ENCODE peak calls at places on chromosomes 11 and 22, in eight cellular contexts. P is heart left ventricle, J is H1, I is PC-9, H is uterus, B is heart right ventricle, M is fibroblast of lung, K is right atrium auricular region. V is an unnamed sample.

GRCh38 chr11:93844568-93844967 is 5.8 kb downstream of the VSTM5 start:
- DNase-seq in P (no peak), J (no peak), I (no peak), H (no peak), B (no peak), M (no peak), K (no peak), V (no peak)

GRCh38 chr11:28924007-28924406 is 815.8 kb downstream of the METTL15 start:
- DNase-seq in P (no peak), J (no peak), I (no peak), H (no peak), B (no peak), M (no peak), K (no peak), V (no peak)

GRCh38 chr11:14446701-14447169 is 52.9 kb downstream of the COPB1 start:
- DNase-seq in P (no peak), J (no peak), I (peak), H (no peak), B (no peak), M (peak), K (no peak), V (no peak)

GRCh38 chr11:72954860-72955259 is 140.6 kb downstream of the ATG16L2 start:
- DNase-seq in P (no peak), J (no peak), I (no peak), H (no peak), B (no peak), M (no peak), K (no peak), V (no peak)

GRCh38 chr22:48567213-48567975 is 1260.3 kb downstream of the BRD1 start:
- DNase-seq in P (peak), J (no peak), I (no peak), H (no peak), B (no peak), M (no peak), K (no peak), V (no peak)

GRCh38 chr22:17576475-17576874 is 13.2 kb downstream of the SLC25A18 start:
- DNase-seq in P (no peak), J (no peak), I (peak), H (no peak), B (no peak), M (peak), K (no peak), V (peak)

GRCh38 chr11:1870326-1870696 is 17.4 kb downstream of the LSP1 start:
- DNase-seq in P (peak), J (no peak), I (no peak), H (no peak), B (peak), M (no peak), K (no peak), V (no peak)

GRCh38 chr11:70398834-70399680 is 728 bp downstream of the CTTN start:
- DNase-seq in P (no peak), J (no peak), I (no peak), H (peak), B (no peak), M (no peak), K (no peak), V (no peak)

GRCh38 chr11:119783466-119784400 is 54.7 kb upstream of the NECTIN1 start:
- DNase-seq in P (no peak), J (no peak), I (no peak), H (no peak), B (no peak), M (peak), K (no peak), V (no peak)

GRCh38 chr11:130427581-130428211 is 713 bp downstream of the ADAMTS8 start:
- DNase-seq in P (peak), J (no peak), I (no peak), H (peak), B (no peak), M (no peak), K (no peak), V (no peak)

GRCh38 chr11:1409108-1409851 is 19.5 kb downstream of the BRSK2 start:
- DNase-seq in P (no peak), J (no peak), I (peak), H (no peak), B (no peak), M (no peak), K (no peak), V (no peak)

GRCh38 chr11:47786373-47786772 is 19.2 kb upstream of the FNBP4 start:
- DNase-seq in P (peak), J (no peak), I (no peak), H (no peak), B (peak), M (peak), K (peak), V (peak)

GRCh38 chr11:1701041-1701807 is 4.2 kb downstream of the KRTAP5-6 start:
- DNase-seq in P (no peak), J (no peak), I (no peak), H (no peak), B (no peak), M (peak), K (no peak), V (no peak)

GRCh38 chr22:45676024-45676423 is 4.4 kb downstream of the ATXN10 start:
- DNase-seq in P (no peak), J (no peak), I (no peak), H (no peak), B (no peak), M (no peak), K (no peak), V (no peak)

GRCh38 chr11:23370580-23371275 is 510.5 kb upstream of the CCDC179 start:
- DNase-seq in P (no peak), J (no peak), I (no peak), H (no peak), B (no peak), M (no peak), K (no peak), V (no peak)

GRCh38 chr11:42707541-42707940 is 604.3 kb upstream of the API5 start:
- DNase-seq in P (no peak), J (no peak), I (peak), H (no peak), B (no peak), M (no peak), K (no peak), V (no peak)

GRCh38 chr22:40414306-40414705 is 43.9 kb downstream of the SGSM3 start:
- DNase-seq in P (no peak), J (no peak), I (no peak), H (no peak), B (no peak), M (peak), K (no peak), V (no peak)

GRCh38 chr22:22691716-22692701 is 47.6 kb downstream of the GGTLC2 start:
- DNase-seq in P (no peak), J (no peak), I (no peak), H (no peak), B (no peak), M (no peak), K (no peak), V (peak)

GRCh38 chr11:77547863-77548551 is 41.7 kb upstream of the AQP11 start:
- DNase-seq in P (no peak), J (peak), I (peak), H (peak), B (no peak), M (peak), K (peak), V (peak)

GRCh38 chr11:61613051-61613450 is 32.2 kb upstream of the SYT7 start:
- DNase-seq in P (no peak), J (no peak), I (no peak), H (no peak), B (no peak), M (no peak), K (no peak), V (no peak)

GRCh38 chr22:17281026-17281809 is 62.0 kb upstream of the ADA2 start:
- DNase-seq in P (no peak), J (no peak), I (no peak), H (no peak), B (no peak), M (no peak), K (no peak), V (peak)

GRCh38 chr22:23138584-23139469 is 3.0 kb downstream of the RSPH14 start:
- DNase-seq in P (no peak), J (no peak), I (no peak), H (no peak), B (no peak), M (no peak), K (no peak), V (no peak)

GRCh38 chr11:17479284-17480214 is 2.9 kb upstream of the ABCC8 start:
- DNase-seq in P (no peak), J (peak), I (no peak), H (no peak), B (no peak), M (peak), K (no peak), V (peak)

GRCh38 chr22:30246962-30247376 is 410 bp upstream of the LIF start:
- DNase-seq in P (no peak), J (no peak), I (no peak), H (no peak), B (no peak), M (no peak), K (no peak), V (no peak)

GRCh38 chr11:128422576-128423370 is 164.6 kb downstream of the ETS1 start:
- DNase-seq in P (no peak), J (no peak), I (no peak), H (no peak), B (peak), M (no peak), K (no peak), V (no peak)

GRCh38 chr11:6572215-6572614 is 31.2 kb downstream of the RRP8 start:
- DNase-seq in P (no peak), J (no peak), I (no peak), H (no peak), B (no peak), M (peak), K (no peak), V (peak)

GRCh38 chr11:68890490-68891231 is 13.0 kb downstream of the MRPL21 start:
- DNase-seq in P (peak), J (no peak), I (no peak), H (peak), B (peak), M (peak), K (peak), V (peak)

GRCh38 chr11:33635161-33635560 is 65.5 kb downstream of the C11orf91 start:
- DNase-seq in P (no peak), J (no peak), I (peak), H (peak), B (peak), M (peak), K (peak), V (peak)

GRCh38 chr11:29623144-29623722 is 393.6 kb downstream of the KCNA4 start:
- DNase-seq in P (no peak), J (peak), I (no peak), H (no peak), B (no peak), M (no peak), K (no peak), V (no peak)

GRCh38 chr11:83195176-83195531 is 1.6 kb downstream of the ANKRD42 start:
- DNase-seq in P (no peak), J (no peak), I (no peak), H (no peak), B (no peak), M (peak), K (no peak), V (no peak)

GRCh38 chr22:35582861-35583670 is 34.1 kb downstream of the MB start:
- DNase-seq in P (peak), J (no peak), I (peak), H (peak), B (peak), M (peak), K (no peak), V (peak)

GRCh38 chr11:62671272-62671603 is 235 bp upstream of the UQCC3 start:
- DNase-seq in P (no peak), J (peak), I (no peak), H (no peak), B (no peak), M (no peak), K (no peak), V (no peak)

GRCh38 chr11:109432105-109432504 is 10.1 kb downstream of the C11orf87 start:
- DNase-seq in P (no peak), J (no peak), I (no peak), H (no peak), B (no peak), M (peak), K (no peak), V (peak)

GRCh38 chr11:35593143-35593542 is 25.1 kb upstream of the FJX1 start:
- DNase-seq in P (no peak), J (no peak), I (peak), H (no peak), B (no peak), M (peak), K (peak), V (peak)

GRCh38 chr11:119459293-119459976 is 36.5 kb upstream of the THY1 start:
- DNase-seq in P (no peak), J (no peak), I (no peak), H (no peak), B (no peak), M (no peak), K (no peak), V (no peak)

GRCh38 chr11:95081010-95081409 is 8.6 kb upstream of the ENDOD1 start:
- DNase-seq in P (no peak), J (no peak), I (no peak), H (no peak), B (no peak), M (no peak), K (no peak), V (no peak)

GRCh38 chr11:72753341-72754148 is 1.3 kb upstream of the ARAP1 start:
- DNase-seq in P (no peak), J (no peak), I (no peak), H (no peak), B (no peak), M (no peak), K (no peak), V (no peak)

GRCh38 chr22:19179472-19180048 is 1.0 kb upstream of the SLC25A1 start:
- DNase-seq in P (peak), J (peak), I (peak), H (peak), B (peak), M (peak), K (peak), V (peak)

GRCh38 chr22:28015676-28016601 is 96.9 kb upstream of the PITPNB start:
- DNase-seq in P (peak), J (no peak), I (no peak), H (peak), B (no peak), M (no peak), K (no peak), V (peak)

GRCh38 chr22:25739659-25740344 is 2.2 kb upstream of the MYO18B start:
- DNase-seq in P (no peak), J (no peak), I (no peak), H (no peak), B (no peak), M (no peak), K (no peak), V (no peak)

GRCh38 chr22:25745341-25746011 is 3.5 kb downstream of the MYO18B start:
- DNase-seq in P (no peak), J (no peak), I (no peak), H (no peak), B (no peak), M (peak), K (no peak), V (peak)

GRCh38 chr22:25742918-25743708 is 1.1 kb downstream of the MYO18B start:
- DNase-seq in P (no peak), J (no peak), I (no peak), H (no peak), B (no peak), M (no peak), K (no peak), V (no peak)

GRCh38 chr22:25744694-25745093 is 2.7 kb downstream of the MYO18B start:
- DNase-seq in P (no peak), J (no peak), I (no peak), H (no peak), B (no peak), M (no peak), K (no peak), V (no peak)

GRCh38 chr22:25741692-25742626 is at the start of gene MYO18B:
- DNase-seq in P (peak), J (no peak), I (no peak), H (no peak), B (peak), M (peak), K (peak), V (peak)
- H3K4me3 ChIP-seq in P (peak), J (no peak), I (no peak), H (no peak), B (peak), M (no peak), K (peak), V (peak)

GRCh38 chr11:121329786-121330395 is 37.3 kb downstream of the SC5D start:
- DNase-seq in P (no peak), J (no peak), I (no peak), H (no peak), B (no peak), M (no peak), K (no peak), V (no peak)

GRCh38 chr11:121328967-121329653 is 36.5 kb downstream of the SC5D start:
- DNase-seq in P (no peak), J (no peak), I (no peak), H (no peak), B (no peak), M (no peak), K (no peak), V (no peak)

GRCh38 chr11:121330614-121331435 is 38.3 kb downstream of the SC5D start:
- DNase-seq in P (no peak), J (no peak), I (no peak), H (no peak), B (no peak), M (no peak), K (no peak), V (no peak)

GRCh38 chr11:121326230-121326629 is 33.7 kb downstream of the SC5D start:
- DNase-seq in P (no peak), J (no peak), I (no peak), H (no peak), B (no peak), M (no peak), K (no peak), V (no peak)

DNA sequence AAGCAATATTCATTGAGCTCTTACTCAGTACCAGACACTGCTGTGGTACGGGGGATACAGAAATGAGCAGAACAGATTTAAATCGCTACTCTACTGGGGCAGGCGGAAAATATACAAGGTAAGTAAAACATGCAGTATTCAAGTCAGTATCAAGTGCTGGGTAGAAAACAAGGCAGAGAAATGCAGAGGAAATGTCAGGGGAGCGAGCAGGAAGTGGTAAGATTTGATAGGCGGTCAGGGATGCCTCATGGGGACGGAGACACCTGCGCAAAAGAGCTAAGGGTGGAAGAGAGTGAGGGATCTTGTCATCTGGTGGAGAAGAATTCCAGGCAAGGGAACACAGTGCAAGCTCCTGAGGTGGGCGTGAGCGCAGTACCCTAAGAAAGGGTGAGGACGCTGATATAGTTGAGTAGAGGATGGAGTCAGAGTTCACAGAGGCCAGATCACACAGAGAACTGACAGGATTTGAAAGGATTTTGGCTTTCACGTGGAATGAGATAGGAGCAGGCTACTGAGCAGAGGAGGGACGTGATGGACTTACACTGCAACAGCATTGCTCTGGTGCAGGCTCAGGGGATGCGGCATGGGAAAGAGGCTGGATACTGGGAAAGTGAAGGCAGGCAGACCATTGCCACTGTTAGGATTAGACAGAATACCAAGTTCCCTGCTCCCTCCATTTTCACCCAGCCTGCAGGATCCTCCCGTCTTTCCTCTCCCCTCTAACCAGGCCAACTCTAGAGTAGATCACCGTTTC is 35.8 kb downstream of the SC5D start:
- DNase-seq in P (no peak), J (no peak), I (no peak), H (no peak), B (no peak), M (no peak), K (no peak), V (no peak)
- H3K4me3 ChIP-seq in P (no peak), J (no peak), I (no peak), H (no peak), B (no peak), M (no peak), K (no peak), V (no peak)

GRCh38 chr11:32435152-32435480 is 223 bp downstream of the WT1 start:
- DNase-seq in P (no peak), J (no peak), I (no peak), H (no peak), B (no peak), M (no peak), K (no peak), V (peak)
- H3K4me3 ChIP-seq in P (peak), J (peak), I (no peak), H (peak), B (peak), M (no peak), K (peak), V (peak)

DNA sequence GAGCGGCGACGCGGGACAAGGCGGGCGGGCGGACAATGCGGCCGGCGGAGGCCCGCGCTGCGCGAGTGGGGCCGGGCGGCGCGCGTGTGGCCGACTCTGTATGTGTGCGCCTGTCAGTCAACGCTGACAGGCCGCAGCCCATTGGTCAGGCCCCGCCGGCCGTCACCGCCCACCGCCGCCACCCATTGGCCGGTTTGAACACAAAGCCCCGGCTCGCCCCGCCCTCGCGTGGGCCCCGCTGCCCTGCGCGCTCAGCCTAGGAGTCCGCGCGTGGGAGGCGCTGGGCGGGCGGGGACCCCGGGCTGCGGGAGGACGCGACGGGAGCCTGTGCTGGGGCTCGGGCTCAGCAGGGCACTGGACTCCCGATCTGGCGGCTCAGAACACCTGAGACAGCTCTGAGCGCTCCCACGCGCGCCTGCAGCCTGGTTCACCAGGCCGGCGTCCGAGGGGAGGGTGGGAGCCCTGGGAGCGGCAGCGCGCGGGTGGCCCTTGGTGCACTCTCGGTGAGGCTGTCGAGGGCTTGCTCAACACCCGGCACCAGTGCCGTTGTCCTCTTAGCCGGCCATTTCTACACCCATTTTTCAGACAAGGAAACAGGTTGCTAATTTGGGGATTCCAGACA is at the start of gene SUN2:
- DNase-seq in P (peak), J (no peak), I (peak), H (peak), B (peak), M (peak), K (peak), V (peak)
- H3K4me3 ChIP-seq in P (peak), J (peak), I (peak), H (peak), B (peak), M (peak), K (peak), V (peak)

DNA sequence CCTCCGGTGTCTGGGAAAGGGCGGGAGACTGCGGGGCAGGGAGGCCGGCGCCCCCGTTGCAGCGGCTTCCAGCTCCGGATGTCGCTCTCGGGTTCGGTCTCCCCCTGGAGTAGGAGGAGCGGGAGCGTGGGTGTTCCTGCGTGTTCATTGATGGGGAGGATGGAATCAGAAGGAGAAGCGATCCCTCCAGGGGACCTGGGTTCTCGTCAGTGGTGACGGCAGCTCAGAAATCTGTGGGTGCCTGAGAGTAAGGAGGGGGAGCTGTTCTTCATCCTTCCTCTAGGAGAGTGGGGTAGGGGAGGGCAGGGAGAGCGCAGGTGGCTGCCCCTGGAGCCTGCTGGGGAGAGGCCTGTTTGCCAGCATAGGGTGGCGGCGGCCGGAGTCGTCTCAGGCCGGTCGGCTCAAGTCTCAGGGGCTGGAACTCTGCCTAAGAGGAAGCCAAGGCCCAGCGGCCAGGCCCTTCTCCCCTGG is 1.1 kb downstream of the UBASH3B start:
- DNase-seq in P (peak), J (no peak), I (peak), H (no peak), B (peak), M (peak), K (no peak), V (peak)
- H3K4me3 ChIP-seq in P (peak), J (peak), I (peak), H (peak), B (peak), M (peak), K (peak), V (peak)